ENCODE peak calls at places on chromosome 22, in ten cellular contexts. Y is AG09319; C is stimulated activated CD4-positive, alpha-beta T cell treated with anti-CD3 and anti-CD28 coated beads, Interleukin-4, amount 100 ng/mL, for 1 hour; S is GM04503; F is GDM1; R is iris pigment epithelial cell; G is progenitor cell of endocrine pancreas; L is GM13977; A is Kasumi-1; N is colonic mucosa. J is an unnamed sample.

GRCh38 chr22:27388090-27388600 is 413.4 kb downstream of the MN1 start:
- DNase-seq in Y (no peak), C (no peak), S (no peak), F (no peak), R (no peak), G (no peak), L (no peak), A (no peak), N (no peak), J (no peak)

GRCh38 chr22:43242627-43243026 is 55.7 kb upstream of the TTLL12 start:
- DNase-seq in Y (no peak), C (no peak), S (no peak), F (no peak), R (no peak), G (no peak), L (no peak), A (no peak), N (no peak), J (no peak)

GRCh38 chr22:45604239-45604711 is 67.4 kb upstream of the ATXN10 start:
- DNase-seq in Y (no peak), C (no peak), S (no peak), F (no peak), R (peak; percentile 49), G (no peak), L (no peak), A (no peak), N (no peak), J (no peak)

GRCh38 chr22:46064966-46065666 is 85.2 kb upstream of the PPARA start:
- DNase-seq in Y (no peak), C (no peak), S (no peak), F (no peak), R (no peak), G (no peak), L (no peak), A (no peak), N (no peak), J (peak; percentile 57)

GRCh38 chr22:19871023-19871844 is 16.6 kb upstream of the GNB1L start:
- DNase-seq in Y (no peak), C (peak; percentile 0), S (no peak), F (no peak), R (no peak), G (no peak), L (no peak), A (no peak), N (peak; percentile 15), J (no peak)

GRCh38 chr22:35743466-35743865 is 25.8 kb downstream of the APOL5 start:
- DNase-seq in Y (no peak), C (no peak), S (no peak), F (no peak), R (no peak), G (no peak), L (no peak), A (no peak), N (no peak), J (no peak)

GRCh38 chr22:48849963-48850657 is 977.6 kb downstream of the BRD1 start:
- DNase-seq in Y (no peak), C (no peak), S (no peak), F (no peak), R (no peak), G (no peak), L (no peak), A (no peak), N (no peak), J (no peak)

GRCh38 chr22:22030493-22031182 is 48.1 kb upstream of the TOP3B start:
- DNase-seq in Y (no peak), C (no peak), S (no peak), F (no peak), R (peak; percentile 27), G (no peak), L (peak; percentile 74), A (no peak), N (no peak), J (no peak)

GRCh38 chr22:37199839-37200161 is 11.8 kb upstream of the C1QTNF6 start:
- DNase-seq in Y (no peak), C (no peak), S (no peak), F (no peak), R (no peak), G (no peak), L (no peak), A (no peak), N (peak; percentile 70), J (no peak)

GRCh38 chr22:38860291-38861169 is 11.5 kb downstream of the CBX6 start:
- DNase-seq in Y (no peak), C (peak; percentile 15), S (no peak), F (no peak), R (no peak), G (no peak), L (no peak), A (no peak), N (no peak), J (no peak)

GRCh38 chr22:27347951-27348350 is 453.6 kb downstream of the MN1 start:
- DNase-seq in Y (no peak), C (no peak), S (no peak), F (no peak), R (peak; percentile 23), G (no peak), L (no peak), A (no peak), N (no peak), J (no peak)

GRCh38 chr22:24435861-24436351 is 8.5 kb downstream of the ADORA2A start:
- DNase-seq in Y (no peak), C (no peak), S (peak; percentile 25), F (no peak), R (no peak), G (no peak), L (no peak), A (no peak), N (no peak), J (no peak)

GRCh38 chr22:37169947-37170688 is 17.9 kb downstream of the C1QTNF6 start:
- DNase-seq in Y (no peak), C (no peak), S (no peak), F (no peak), R (no peak), G (no peak), L (no peak), A (no peak), N (no peak), J (no peak)

GRCh38 chr22:30889996-30890480 is 78.5 kb downstream of the MORC2 start:
- DNase-seq in Y (no peak), C (no peak), S (no peak), F (no peak), R (no peak), G (no peak), L (no peak), A (no peak), N (no peak), J (no peak)

GRCh38 chr22:44024288-44024908 is at the start of gene PARVB:
- DNase-seq in Y (no peak), C (peak; percentile 11), S (no peak), F (no peak), R (peak; percentile 14), G (peak; percentile 17), L (peak; percentile 55), A (peak; percentile 15), N (no peak), J (no peak)

GRCh38 chr22:24086310-24086709 is 75.2 kb downstream of the CABIN1 start:
- DNase-seq in Y (no peak), C (no peak), S (no peak), F (no peak), R (no peak), G (no peak), L (no peak), A (no peak), N (no peak), J (no peak)

GRCh38 chr22:46062971-46063631 is 86.1 kb upstream of the WNT7B start:
- DNase-seq in Y (no peak), C (no peak), S (peak; percentile 3), F (no peak), R (no peak), G (no peak), L (no peak), A (no peak), N (no peak), J (no peak)

GRCh38 chr22:25845985-25846745 is 104.2 kb downstream of the MYO18B start:
- DNase-seq in Y (no peak), C (no peak), S (no peak), F (no peak), R (no peak), G (no peak), L (peak; percentile 53), A (no peak), N (no peak), J (no peak)

GRCh38 chr22:39519681-39520053 is 695 bp upstream of the ATF4 start:
- DNase-seq in Y (no peak), C (peak; percentile 44), S (no peak), F (peak; percentile 50), R (no peak), G (no peak), L (no peak), A (no peak), N (peak; percentile 68), J (peak; percentile 66)

GRCh38 chr22:37204045-37204655 is 8.1 kb downstream of the SSTR3 start:
- DNase-seq in Y (no peak), C (no peak), S (no peak), F (no peak), R (no peak), G (no peak), L (no peak), A (no peak), N (no peak), J (no peak)

GRCh38 chr22:41092847-41093371 is 517 bp downstream of the EP300 start:
- DNase-seq in Y (no peak), C (no peak), S (no peak), F (no peak), R (peak; percentile 34), G (no peak), L (peak; percentile 39), A (peak; percentile 42), N (peak; percentile 44), J (peak; percentile 50)

GRCh38 chr22:17106785-17107546 is 14.2 kb downstream of the TMEM121B start:
- DNase-seq in Y (no peak), C (no peak), S (no peak), F (peak; percentile 69), R (peak; percentile 13), G (no peak), L (no peak), A (peak; percentile 91), N (no peak), J (no peak)

GRCh38 chr22:50199836-50200332 is 927 bp upstream of the SELENOO start:
- DNase-seq in Y (no peak), C (peak; percentile 23), S (no peak), F (no peak), R (peak; percentile 21), G (no peak), L (no peak), A (no peak), N (no peak), J (no peak)

GRCh38 chr22:19844423-19845368 is 10.0 kb downstream of the GNB1L start:
- DNase-seq in Y (peak; percentile 19), C (no peak), S (peak; percentile 49), F (peak; percentile 66), R (peak; percentile 35), G (no peak), L (peak; percentile 9), A (peak; percentile 84), N (peak; percentile 22), J (no peak)

GRCh38 chr22:45192701-45193187 is 29.0 kb downstream of the NUP50 start:
- DNase-seq in Y (no peak), C (no peak), S (no peak), F (no peak), R (no peak), G (no peak), L (no peak), A (no peak), N (no peak), J (no peak)

GRCh38 chr22:43945632-43946390 is 9.4 kb upstream of the SAMM50 start:
- DNase-seq in Y (no peak), C (peak; percentile 72), S (no peak), F (peak; percentile 71), R (peak; percentile 65), G (peak; percentile 54), L (peak; percentile 84), A (peak; percentile 84), N (peak; percentile 63), J (peak; percentile 45)

GRCh38 chr22:18076060-18076497 is 1.7 kb upstream of the PEX26 start:
- DNase-seq in Y (peak; percentile 81), C (no peak), S (peak; percentile 67), F (peak; percentile 28), R (peak; percentile 87), G (peak; percentile 39), L (peak; percentile 66), A (peak; percentile 89), N (peak; percentile 75), J (peak; percentile 79)

GRCh38 chr22:45880091-45880651 is 96.8 kb downstream of the WNT7B start:
- DNase-seq in Y (no peak), C (no peak), S (no peak), F (no peak), R (no peak), G (no peak), L (no peak), A (no peak), N (no peak), J (no peak)

J was measured in HCEC 1CT.